ENCODE peak calls at places on chromosomes 1 and 21, in four cellular contexts. One of them, this sample, is unnamed.
A peak's percentile ranks its signal among the peaks of the same experiment; 100 is the strongest.

GRCh38 chr1:151346082-151346768 is 827 bp downstream of the RFX5 start:
- DNase-seq in NCI-H510A: no peak
- DNase-seq in right lobe of liver: no peak
- DNase-seq in stimulated activated CD4-positive, alpha-beta T cell treated with anti-CD3 and anti-CD28 coated beads, Interleukin-2, amount 100 ng/mL, for 24 hours: no peak
- DNase-seq in this sample: no peak

GRCh38 chr21:31204801-31205200 is 139.3 kb downstream of the TIAM1 start:
- DNase-seq in right lobe of liver: no peak
- DNase-seq in stimulated activated CD4-positive, alpha-beta T cell treated with anti-CD3 and anti-CD28 coated beads, Interleukin-2, amount 100 ng/mL, for 24 hours: no peak
- DNase-seq in NCI-H510A: peak; percentile 7
- DNase-seq in this sample: no peak

GRCh38 chr1:66940968-66941367 is 16.2 kb downstream of the MIER1 start:
- DNase-seq in right lobe of liver: no peak
- DNase-seq in NCI-H510A: no peak
- DNase-seq in stimulated activated CD4-positive, alpha-beta T cell treated with anti-CD3 and anti-CD28 coated beads, Interleukin-2, amount 100 ng/mL, for 24 hours: no peak
- DNase-seq in this sample: no peak

GRCh38 chr1:14142397-14143095 is 442.6 kb downstream of the PRDM2 start:
- DNase-seq in stimulated activated CD4-positive, alpha-beta T cell treated with anti-CD3 and anti-CD28 coated beads, Interleukin-2, amount 100 ng/mL, for 24 hours: no peak
- DNase-seq in NCI-H510A: peak; percentile 64
- DNase-seq in right lobe of liver: no peak
- DNase-seq in this sample: peak; percentile 99

GRCh38 chr1:179079113-179079761 is 2.6 kb upstream of the TOR3A start:
- DNase-seq in right lobe of liver: no peak
- DNase-seq in stimulated activated CD4-positive, alpha-beta T cell treated with anti-CD3 and anti-CD28 coated beads, Interleukin-2, amount 100 ng/mL, for 24 hours: peak; percentile 53
- DNase-seq in NCI-H510A: peak; percentile 22
- DNase-seq in this sample: peak; percentile 49

GRCh38 chr1:219124163-219124562 is 49.5 kb upstream of the LYPLAL1 start:
- DNase-seq in right lobe of liver: no peak
- DNase-seq in stimulated activated CD4-positive, alpha-beta T cell treated with anti-CD3 and anti-CD28 coated beads, Interleukin-2, amount 100 ng/mL, for 24 hours: no peak
- DNase-seq in NCI-H510A: no peak
- DNase-seq in this sample: no peak

GRCh38 chr1:113452921-113453770 is 62.8 kb downstream of the MAGI3 start:
- DNase-seq in stimulated activated CD4-positive, alpha-beta T cell treated with anti-CD3 and anti-CD28 coated beads, Interleukin-2, amount 100 ng/mL, for 24 hours: no peak
- DNase-seq in right lobe of liver: no peak
- DNase-seq in NCI-H510A: no peak
- DNase-seq in this sample: no peak

GRCh38 chr1:44289530-44289929 is 65.5 kb downstream of the ERI3 start:
- DNase-seq in right lobe of liver: no peak
- DNase-seq in NCI-H510A: peak; percentile 99
- DNase-seq in stimulated activated CD4-positive, alpha-beta T cell treated with anti-CD3 and anti-CD28 coated beads, Interleukin-2, amount 100 ng/mL, for 24 hours: no peak
- DNase-seq in this sample: no peak

GRCh38 chr1:84711091-84711490 is 20.8 kb upstream of the SSX2IP start:
- DNase-seq in stimulated activated CD4-positive, alpha-beta T cell treated with anti-CD3 and anti-CD28 coated beads, Interleukin-2, amount 100 ng/mL, for 24 hours: no peak
- DNase-seq in right lobe of liver: no peak
- DNase-seq in NCI-H510A: no peak
- DNase-seq in this sample: peak; percentile 44

GRCh38 chr1:153742411-153743142 is 14.7 kb downstream of the INTS3 start:
- DNase-seq in right lobe of liver: peak; percentile 66
- DNase-seq in stimulated activated CD4-positive, alpha-beta T cell treated with anti-CD3 and anti-CD28 coated beads, Interleukin-2, amount 100 ng/mL, for 24 hours: no peak
- DNase-seq in NCI-H510A: no peak
- DNase-seq in this sample: no peak

GRCh38 chr1:147600119-147601111 is 59.1 kb downstream of the BCL9 start:
- DNase-seq in stimulated activated CD4-positive, alpha-beta T cell treated with anti-CD3 and anti-CD28 coated beads, Interleukin-2, amount 100 ng/mL, for 24 hours: no peak
- DNase-seq in right lobe of liver: no peak
- DNase-seq in NCI-H510A: no peak
- DNase-seq in this sample: no peak

GRCh38 chr1:26094677-26095383 is 16.8 kb upstream of the PDIK1L start:
- DNase-seq in stimulated activated CD4-positive, alpha-beta T cell treated with anti-CD3 and anti-CD28 coated beads, Interleukin-2, amount 100 ng/mL, for 24 hours: no peak
- DNase-seq in NCI-H510A: peak; percentile 51
- DNase-seq in right lobe of liver: no peak
- DNase-seq in this sample: peak; percentile 29

GRCh38 chr1:26165126-26165892 is 3.5 kb downstream of the C1orf232 start:
- DNase-seq in right lobe of liver: no peak
- DNase-seq in stimulated activated CD4-positive, alpha-beta T cell treated with anti-CD3 and anti-CD28 coated beads, Interleukin-2, amount 100 ng/mL, for 24 hours: no peak
- DNase-seq in NCI-H510A: no peak
- DNase-seq in this sample: no peak

This sample was measured in DMS79.